ENCODE peak calls at places on chromosomes 16 and 17, in seven cellular contexts. W is neuronal stem cell, X is IMR-90, Y is mesenchymal stem cell, A is H9, U is H1, M is mesendoderm. H is an unnamed sample. For H3K4me1, the result is how much of the 10 kb centered on the place peaks cover.

GRCh38 chr17:77182205-77182604 is 41.4 kb downstream of the SEC14L1 start:
- DNase-seq in M (no peak), X (no peak), U (no peak), Y (no peak), A (no peak), W (no peak), H (no peak)

GRCh38 chr17:48307814-48308411 is 122.1 kb downstream of the SKAP1 start:
- DNase-seq in U (peak), X (peak), Y (peak), W (peak), M (peak), A (peak), H (peak)

GRCh38 chr17:63927464-63928171 is 4.5 kb downstream of the CD79B start:
- DNase-seq in A (no peak), M (no peak), X (no peak), Y (no peak), U (no peak), W (no peak), H (no peak)

GRCh38 chr17:57284583-57284982 is 28.3 kb downstream of the MSI2 start:
- DNase-seq in M (no peak), Y (no peak), A (no peak), W (no peak), U (no peak), X (no peak), H (no peak)

GRCh38 chr17:51398647-51399046 is 138.3 kb downstream of the UTP18 start:
- DNase-seq in A (no peak), W (no peak), X (no peak), U (no peak), M (no peak), Y (no peak), H (no peak)

GRCh38 chr17:49365667-49366066 is 3.6 kb upstream of the ZNF652 start:
- DNase-seq in X (no peak), W (no peak), U (no peak), A (peak), M (peak), Y (peak), H (no peak)

GRCh38 chr17:47807421-47807820 is 14.2 kb downstream of the OSBPL7 start:
- DNase-seq in W (no peak), A (peak), X (no peak), U (no peak), Y (no peak), M (no peak), H (no peak)

GRCh38 chr17:78185981-78186688 is 717 bp downstream of the TK1 start:
- DNase-seq in X (no peak), Y (peak), U (no peak), A (no peak), M (peak), W (no peak), H (no peak)

GRCh38 chr16:86314402-86315025 is 195.8 kb upstream of the FOXF1 start:
- DNase-seq in U (no peak), M (no peak), X (no peak), W (no peak), Y (peak), A (no peak), H (no peak)

GRCh38 chr16:78735337-78735736 is 635.9 kb downstream of the WWOX start:
- DNase-seq in A (no peak), Y (no peak), X (no peak), U (no peak), W (no peak), M (no peak), H (no peak)

GRCh38 chr16:4882633-4883285 is 35.5 kb downstream of the UBN1 start:
- DNase-seq in Y (peak), X (peak), M (no peak), W (no peak), A (no peak), U (no peak), H (no peak)

GRCh38 chr17:17269926-17270773 is 10.9 kb downstream of the COPS3 start:
- DNase-seq in A (peak), Y (peak), U (no peak), M (peak), W (no peak), X (no peak), H (no peak)

GRCh38 chr17:34671191-34671590 is 91.8 kb downstream of the TMEM132E start:
- DNase-seq in U (no peak), W (no peak), Y (no peak), M (no peak), A (no peak), X (no peak), H (no peak)

GRCh38 chr16:17629936-17630335 is 159.2 kb upstream of the XYLT1 start:
- DNase-seq in U (no peak), W (no peak), A (no peak), X (no peak), Y (no peak), M (no peak), H (no peak)

GRCh38 chr16:8760021-8760420 is 37.4 kb downstream of the TMEM186 start:
- DNase-seq in M (no peak), X (no peak), W (no peak), Y (no peak), U (no peak), A (no peak), H (no peak)

GRCh38 chr16:57809843-57810196 is 7.5 kb upstream of the KIFC3 start:
- DNase-seq in Y (no peak), W (no peak), U (no peak), X (no peak), A (no peak), M (no peak), H (peak)

GRCh38 chr16:57807968-57808528 is 5.8 kb upstream of the KIFC3 start:
- DNase-seq in A (peak), M (peak), W (no peak), U (no peak), X (peak), Y (peak), H (peak)

GRCh38 chr16:57808589-57808988 is 6.3 kb upstream of the KIFC3 start:
- DNase-seq in Y (no peak), X (no peak), M (no peak), U (no peak), W (no peak), A (no peak), H (no peak)

GRCh38 chr16:57810197-57811024 is 8.1 kb upstream of the KIFC3 start:
- DNase-seq in X (peak), U (no peak), A (peak), M (peak), Y (peak), W (no peak), H (peak)

DNA sequence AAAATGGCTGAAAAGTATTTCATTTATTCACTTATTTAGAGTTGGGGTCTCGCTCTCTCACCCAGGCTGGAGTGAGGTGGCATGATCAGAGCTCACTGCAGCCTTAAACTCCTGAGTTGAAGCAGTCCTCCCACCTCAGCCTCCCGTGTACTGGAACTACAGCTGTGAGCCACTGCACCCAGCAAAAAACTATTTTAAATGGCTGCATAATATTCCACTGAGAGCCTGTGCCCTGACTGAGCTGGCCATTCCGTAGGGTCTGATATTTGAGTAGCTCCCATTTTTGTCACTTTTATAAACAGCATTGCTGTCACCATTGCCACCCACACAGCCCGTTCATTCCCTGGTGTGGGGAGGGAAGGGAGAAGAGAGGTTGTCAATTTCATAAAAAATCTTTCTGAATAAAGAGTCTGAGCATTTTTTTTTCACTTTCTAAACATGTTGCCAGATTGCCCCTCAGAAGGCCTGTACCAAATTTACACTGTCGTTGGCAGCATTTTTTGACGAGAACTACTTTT is 7.0 kb upstream of the KIFC3 start:
- DNase-seq in W (no peak), X (no peak), Y (no peak), A (no peak), U (no peak), M (no peak), H (no peak)
- H3K4me1 ChIP-seq in W (under half), X (under half), Y (under half), A (under half), U (under half), M (under half), H (under half)

DNA sequence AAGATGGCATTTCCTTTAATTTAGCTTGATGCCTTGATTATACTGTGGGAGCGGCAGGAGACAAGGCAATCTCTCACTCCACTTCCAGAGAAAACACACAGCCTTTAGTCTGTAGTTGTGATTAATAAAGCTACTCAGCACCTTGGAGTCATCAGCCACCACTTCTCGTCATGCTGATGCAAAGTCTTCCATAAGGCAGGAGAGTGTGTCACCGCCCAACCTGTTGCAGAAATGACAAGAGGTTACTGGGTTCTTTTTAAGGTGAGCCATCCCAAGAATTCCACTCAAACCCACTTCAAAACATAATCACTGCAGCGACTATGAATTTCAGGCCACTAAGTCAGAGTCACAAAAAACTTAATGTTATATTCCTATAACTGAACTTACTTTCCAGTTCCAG is 223.9 kb upstream of the TOX3 start:
- DNase-seq in X (no peak), U (no peak), W (no peak), Y (no peak), M (no peak), A (no peak), H (no peak)
- H3K4ac ChIP-seq in X (no peak), U (no peak), W (no peak), Y (no peak), M (no peak), A (no peak), H (no peak)

GRCh38 chr17:36939059-36939943 is 2.0 kb downstream of the LHX1 start:
- DNase-seq in W (no peak), A (peak), Y (no peak), M (no peak), U (no peak), X (no peak), H (no peak)
- H3K4me1 ChIP-seq in W (under half), A (under half), Y (half or more), M (under half), U (under half), X (under half), H (under half)

GRCh38 chr17:62000186-62000585 is 64.9 kb downstream of the MED13 start:
- DNase-seq in M (no peak), A (no peak), X (no peak), Y (no peak), U (no peak), W (no peak), H (no peak)
- H3K4ac ChIP-seq in M (no peak), A (no peak), X (no peak), Y (no peak), U (no peak), W (no peak), H (no peak)

GRCh38 chr17:1762233-1762905 is 509 bp downstream of the SERPINF1 start:
- DNase-seq in W (no peak), M (no peak), U (no peak), Y (no peak), X (peak), A (no peak), H (peak)
- H3K4me1 ChIP-seq in W (under half), M (under half), U (under half), Y (under half), X (under half), A (under half), H (under half)

DNA sequence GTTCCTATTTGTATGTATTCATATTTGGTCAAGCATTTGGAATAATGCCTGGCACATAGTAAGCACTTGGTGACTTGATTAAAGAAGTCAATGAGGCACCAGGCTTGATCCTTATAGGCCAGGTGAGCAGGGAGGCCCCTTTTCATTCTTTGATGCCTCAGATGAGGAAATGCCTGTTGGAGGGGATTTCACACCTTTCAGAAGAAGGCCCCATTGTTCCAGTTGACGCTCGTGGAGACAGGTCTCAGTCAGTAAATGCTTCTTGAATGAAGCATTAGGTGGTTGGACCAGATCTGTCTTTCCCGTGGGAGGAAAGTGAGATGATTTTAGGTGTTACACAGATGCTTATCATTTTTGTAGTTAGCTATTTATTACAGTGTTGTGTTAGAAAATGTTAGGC is 13.0 kb downstream of the LCMT1 start:
- DNase-seq in X (no peak), W (no peak), U (no peak), M (peak), Y (no peak), A (no peak), H (peak)
- H3K4ac ChIP-seq in X (no peak), W (no peak), U (no peak), M (no peak), Y (no peak), A (no peak), H (no peak)

DNA sequence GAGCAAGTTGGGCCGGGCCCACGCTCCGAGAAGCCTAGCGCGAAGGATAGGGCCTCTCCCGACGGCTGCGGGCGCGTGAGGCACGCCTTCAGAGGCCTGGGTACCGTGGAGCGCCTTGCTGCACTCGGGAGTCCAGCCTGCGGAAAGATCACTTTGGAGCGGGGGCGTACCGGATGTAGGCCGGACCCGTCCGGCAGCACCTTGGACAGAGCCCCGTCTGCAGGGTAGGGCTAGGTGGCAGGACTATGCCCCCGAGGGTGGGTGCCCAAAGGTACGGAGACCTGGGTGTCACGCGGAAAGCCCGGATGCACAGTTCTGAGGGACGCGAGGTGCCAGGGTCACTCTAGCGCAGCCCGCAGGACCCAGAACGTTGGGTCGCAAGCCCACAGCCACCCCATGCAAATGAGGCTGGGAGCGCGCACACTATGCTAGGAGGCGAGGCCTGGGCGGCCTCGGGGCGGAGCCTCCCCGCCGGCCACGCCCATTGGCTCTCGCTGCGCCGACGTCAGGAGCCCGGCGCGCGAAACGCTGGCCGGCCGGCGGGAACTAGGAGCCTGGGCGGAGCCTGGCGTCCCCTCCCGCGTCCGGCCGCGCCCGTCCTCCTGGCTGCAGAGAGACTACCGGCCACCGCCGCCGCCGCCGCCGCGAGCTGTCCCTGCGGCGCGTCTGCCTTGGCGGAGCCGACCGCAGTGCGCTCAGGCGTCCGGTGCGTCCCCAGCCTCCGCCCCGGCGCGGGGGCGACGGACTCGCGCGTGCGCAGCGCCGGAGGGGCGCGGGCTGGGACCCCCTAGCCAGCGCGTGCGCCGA is at the start of gene PAQR4:
- DNase-seq in X (peak), Y (peak), A (peak), U (no peak), M (peak), W (peak), H (peak)
- H3K4me1 ChIP-seq in X (under half), Y (half or more), A (under half), U (under half), M (under half), W (under half), H (under half)

GRCh38 chr16:2673066-2673999 is 9.0 kb upstream of the KCTD5 start:
- DNase-seq in W (peak), Y (peak), A (peak), M (peak), U (peak), X (peak), H (peak)

GRCh38 chr16:2675021-2675420 is 7.3 kb upstream of the KCTD5 start:
- DNase-seq in U (no peak), A (no peak), W (no peak), X (no peak), M (no peak), Y (no peak), H (no peak)

GRCh38 chr16:2675714-2676113 is 6.6 kb upstream of the KCTD5 start:
- DNase-seq in W (no peak), U (no peak), Y (peak), X (peak), M (no peak), A (no peak), H (no peak)

DNA sequence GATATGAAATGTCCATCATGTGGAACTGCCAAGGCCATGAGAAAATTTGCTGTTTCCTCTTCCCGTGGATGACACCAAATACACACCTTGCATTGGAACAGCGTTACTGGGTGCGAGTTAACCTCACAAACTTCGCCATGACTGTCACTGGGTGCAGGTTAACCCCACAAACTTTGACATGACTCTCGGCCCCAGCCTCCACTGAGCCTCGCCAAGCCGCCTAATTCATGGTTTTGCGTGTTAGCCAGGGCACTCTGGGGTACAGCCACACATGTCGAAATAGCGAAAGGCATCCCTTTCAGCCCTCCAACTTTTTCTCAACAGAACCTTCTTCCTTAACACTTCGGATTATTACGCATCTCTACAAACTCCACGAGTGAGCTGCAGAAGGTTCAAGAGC is 10.6 kb upstream of the KCTD5 start:
- DNase-seq in W (no peak), Y (no peak), A (no peak), U (no peak), M (no peak), X (no peak), H (no peak)
- H3K4ac ChIP-seq in W (no peak), Y (no peak), A (no peak), U (no peak), M (no peak), X (no peak), H (peak)

GRCh38 chr17:80877829-80878303 is 113.8 kb upstream of the CHMP6 start:
- DNase-seq in Y (no peak), X (no peak), M (no peak), W (no peak), A (no peak), U (no peak), H (no peak)
- H3K4me1 ChIP-seq in Y (under half), X (under half), M (under half), W (under half), A (under half), U (under half), H (under half)

H was measured in trophoblast cell.